ENCODE peak calls at places on chromosomes 11 and 22, in eight cellular contexts. One of them, this sample, is unnamed.

GRCh38 chr22:44025171-44026065 is 1.3 kb downstream of the PARVB start:
- DNase-seq in HEK293T: no peak
- DNase-seq in stimulated activated CD4-positive, alpha-beta T cell treated with anti-CD3 and anti-CD28 coated beads, TNF-alpha, amount 100 ng/mL, for 1 hour: no peak
- DNase-seq in activated CD8-positive, alpha-beta memory T cell treated with anti-CD3 and anti-CD28 coated beads for 48 hours: no peak
- DNase-seq in NCI-H1417: no peak
- DNase-seq in kidney tubule cell: no peak
- DNase-seq in H7: peak; percentile 62
- DNase-seq in stimulated activated effector memory CD8-positive, alpha-beta T cell treated with anti-CD3 and anti-CD28 coated beads, Interleukin-12 subunit alpha, Interleukin-12 subunit beta, amount 100 ng/mL, for 72 hours: peak; percentile 53
- DNase-seq in this sample: peak; percentile 66

GRCh38 chr22:38766076-38766777 is 10.4 kb upstream of the SUN2 start:
- DNase-seq in HEK293T: peak; percentile 81
- DNase-seq in stimulated activated CD4-positive, alpha-beta T cell treated with anti-CD3 and anti-CD28 coated beads, TNF-alpha, amount 100 ng/mL, for 1 hour: no peak
- DNase-seq in activated CD8-positive, alpha-beta memory T cell treated with anti-CD3 and anti-CD28 coated beads for 48 hours: no peak
- DNase-seq in NCI-H1417: no peak
- DNase-seq in kidney tubule cell: peak; percentile 86
- DNase-seq in H7: peak; percentile 96
- DNase-seq in stimulated activated effector memory CD8-positive, alpha-beta T cell treated with anti-CD3 and anti-CD28 coated beads, Interleukin-12 subunit alpha, Interleukin-12 subunit beta, amount 100 ng/mL, for 72 hours: no peak
- DNase-seq in this sample: peak; percentile 76

GRCh38 chr22:20395181-20395896 is 1.4 kb downstream of the ZNF74 start:
- DNase-seq in HEK293T: no peak
- DNase-seq in stimulated activated CD4-positive, alpha-beta T cell treated with anti-CD3 and anti-CD28 coated beads, TNF-alpha, amount 100 ng/mL, for 1 hour: no peak
- DNase-seq in activated CD8-positive, alpha-beta memory T cell treated with anti-CD3 and anti-CD28 coated beads for 48 hours: no peak
- DNase-seq in NCI-H1417: no peak
- DNase-seq in kidney tubule cell: no peak
- DNase-seq in H7: no peak
- DNase-seq in stimulated activated effector memory CD8-positive, alpha-beta T cell treated with anti-CD3 and anti-CD28 coated beads, Interleukin-12 subunit alpha, Interleukin-12 subunit beta, amount 100 ng/mL, for 72 hours: no peak
- DNase-seq in this sample: no peak

GRCh38 chr22:50544078-50544745 is 1.5 kb upstream of the KLHDC7B start:
- DNase-seq in HEK293T: peak; percentile 91
- DNase-seq in stimulated activated CD4-positive, alpha-beta T cell treated with anti-CD3 and anti-CD28 coated beads, TNF-alpha, amount 100 ng/mL, for 1 hour: peak; percentile 65
- DNase-seq in activated CD8-positive, alpha-beta memory T cell treated with anti-CD3 and anti-CD28 coated beads for 48 hours: no peak
- DNase-seq in NCI-H1417: peak; percentile 20
- DNase-seq in kidney tubule cell: peak; percentile 83
- DNase-seq in H7: peak; percentile 99
- DNase-seq in stimulated activated effector memory CD8-positive, alpha-beta T cell treated with anti-CD3 and anti-CD28 coated beads, Interleukin-12 subunit alpha, Interleukin-12 subunit beta, amount 100 ng/mL, for 72 hours: peak; percentile 89
- DNase-seq in this sample: peak; percentile 92

GRCh38 chr11:15683528-15683927 is 568.8 kb downstream of the INSC start:
- DNase-seq in HEK293T: no peak
- DNase-seq in stimulated activated CD4-positive, alpha-beta T cell treated with anti-CD3 and anti-CD28 coated beads, TNF-alpha, amount 100 ng/mL, for 1 hour: no peak
- DNase-seq in activated CD8-positive, alpha-beta memory T cell treated with anti-CD3 and anti-CD28 coated beads for 48 hours: no peak
- DNase-seq in NCI-H1417: no peak
- DNase-seq in kidney tubule cell: no peak
- DNase-seq in H7: no peak
- DNase-seq in stimulated activated effector memory CD8-positive, alpha-beta T cell treated with anti-CD3 and anti-CD28 coated beads, Interleukin-12 subunit alpha, Interleukin-12 subunit beta, amount 100 ng/mL, for 72 hours: no peak
- DNase-seq in this sample: no peak

GRCh38 chr22:24981656-24982055 is 29.1 kb downstream of the KIAA1671 start:
- DNase-seq in HEK293T: no peak
- DNase-seq in stimulated activated CD4-positive, alpha-beta T cell treated with anti-CD3 and anti-CD28 coated beads, TNF-alpha, amount 100 ng/mL, for 1 hour: no peak
- DNase-seq in activated CD8-positive, alpha-beta memory T cell treated with anti-CD3 and anti-CD28 coated beads for 48 hours: no peak
- DNase-seq in NCI-H1417: no peak
- DNase-seq in kidney tubule cell: no peak
- DNase-seq in H7: no peak
- DNase-seq in stimulated activated effector memory CD8-positive, alpha-beta T cell treated with anti-CD3 and anti-CD28 coated beads, Interleukin-12 subunit alpha, Interleukin-12 subunit beta, amount 100 ng/mL, for 72 hours: no peak
- DNase-seq in this sample: no peak

GRCh38 chr11:15929371-15929801 is 427.0 kb downstream of the SOX6 start:
- DNase-seq in HEK293T: no peak
- DNase-seq in stimulated activated CD4-positive, alpha-beta T cell treated with anti-CD3 and anti-CD28 coated beads, TNF-alpha, amount 100 ng/mL, for 1 hour: no peak
- DNase-seq in activated CD8-positive, alpha-beta memory T cell treated with anti-CD3 and anti-CD28 coated beads for 48 hours: no peak
- DNase-seq in NCI-H1417: no peak
- DNase-seq in kidney tubule cell: no peak
- DNase-seq in H7: no peak
- DNase-seq in stimulated activated effector memory CD8-positive, alpha-beta T cell treated with anti-CD3 and anti-CD28 coated beads, Interleukin-12 subunit alpha, Interleukin-12 subunit beta, amount 100 ng/mL, for 72 hours: no peak
- DNase-seq in this sample: no peak

GRCh38 chr22:37462426-37462825 is 23.8 kb downstream of the MFNG start:
- DNase-seq in HEK293T: no peak
- DNase-seq in stimulated activated CD4-positive, alpha-beta T cell treated with anti-CD3 and anti-CD28 coated beads, TNF-alpha, amount 100 ng/mL, for 1 hour: no peak
- DNase-seq in activated CD8-positive, alpha-beta memory T cell treated with anti-CD3 and anti-CD28 coated beads for 48 hours: no peak
- DNase-seq in NCI-H1417: no peak
- DNase-seq in kidney tubule cell: no peak
- DNase-seq in H7: no peak
- DNase-seq in stimulated activated effector memory CD8-positive, alpha-beta T cell treated with anti-CD3 and anti-CD28 coated beads, Interleukin-12 subunit alpha, Interleukin-12 subunit beta, amount 100 ng/mL, for 72 hours: no peak
- DNase-seq in this sample: no peak

GRCh38 chr22:42188808-42189447 is 58.3 kb upstream of the CYP2D6 start:
- DNase-seq in HEK293T: no peak
- DNase-seq in stimulated activated CD4-positive, alpha-beta T cell treated with anti-CD3 and anti-CD28 coated beads, TNF-alpha, amount 100 ng/mL, for 1 hour: no peak
- DNase-seq in activated CD8-positive, alpha-beta memory T cell treated with anti-CD3 and anti-CD28 coated beads for 48 hours: no peak
- DNase-seq in NCI-H1417: no peak
- DNase-seq in kidney tubule cell: peak; percentile 86
- DNase-seq in H7: no peak
- DNase-seq in stimulated activated effector memory CD8-positive, alpha-beta T cell treated with anti-CD3 and anti-CD28 coated beads, Interleukin-12 subunit alpha, Interleukin-12 subunit beta, amount 100 ng/mL, for 72 hours: no peak
- DNase-seq in this sample: no peak

GRCh38 chr11:59078435-59078834 is 7.7 kb upstream of the GLYATL1B start:
- DNase-seq in HEK293T: no peak
- DNase-seq in stimulated activated CD4-positive, alpha-beta T cell treated with anti-CD3 and anti-CD28 coated beads, TNF-alpha, amount 100 ng/mL, for 1 hour: no peak
- DNase-seq in activated CD8-positive, alpha-beta memory T cell treated with anti-CD3 and anti-CD28 coated beads for 48 hours: no peak
- DNase-seq in NCI-H1417: no peak
- DNase-seq in kidney tubule cell: no peak
- DNase-seq in H7: no peak
- DNase-seq in stimulated activated effector memory CD8-positive, alpha-beta T cell treated with anti-CD3 and anti-CD28 coated beads, Interleukin-12 subunit alpha, Interleukin-12 subunit beta, amount 100 ng/mL, for 72 hours: no peak
- DNase-seq in this sample: no peak

GRCh38 chr11:32893091-32893946 is 708 bp downstream of the QSER1 start:
- DNase-seq in HEK293T: peak; percentile 69
- DNase-seq in stimulated activated CD4-positive, alpha-beta T cell treated with anti-CD3 and anti-CD28 coated beads, TNF-alpha, amount 100 ng/mL, for 1 hour: no peak
- DNase-seq in activated CD8-positive, alpha-beta memory T cell treated with anti-CD3 and anti-CD28 coated beads for 48 hours: peak; percentile 27
- DNase-seq in NCI-H1417: peak; percentile 77
- DNase-seq in kidney tubule cell: peak; percentile 52
- DNase-seq in H7: peak; percentile 86
- DNase-seq in stimulated activated effector memory CD8-positive, alpha-beta T cell treated with anti-CD3 and anti-CD28 coated beads, Interleukin-12 subunit alpha, Interleukin-12 subunit beta, amount 100 ng/mL, for 72 hours: peak; percentile 81
- DNase-seq in this sample: peak; percentile 71

GRCh38 chr11:120828847-120829246 is 195.1 kb upstream of the TBCEL start:
- DNase-seq in HEK293T: no peak
- DNase-seq in stimulated activated CD4-positive, alpha-beta T cell treated with anti-CD3 and anti-CD28 coated beads, TNF-alpha, amount 100 ng/mL, for 1 hour: no peak
- DNase-seq in activated CD8-positive, alpha-beta memory T cell treated with anti-CD3 and anti-CD28 coated beads for 48 hours: no peak
- DNase-seq in NCI-H1417: no peak
- DNase-seq in kidney tubule cell: peak; percentile 25
- DNase-seq in H7: peak; percentile 37
- DNase-seq in stimulated activated effector memory CD8-positive, alpha-beta T cell treated with anti-CD3 and anti-CD28 coated beads, Interleukin-12 subunit alpha, Interleukin-12 subunit beta, amount 100 ng/mL, for 72 hours: no peak
- DNase-seq in this sample: no peak

GRCh38 chr22:38177926-38178604 is 3.6 kb downstream of the PLA2G6 start:
- DNase-seq in HEK293T: peak; percentile 39
- DNase-seq in stimulated activated CD4-positive, alpha-beta T cell treated with anti-CD3 and anti-CD28 coated beads, TNF-alpha, amount 100 ng/mL, for 1 hour: no peak
- DNase-seq in activated CD8-positive, alpha-beta memory T cell treated with anti-CD3 and anti-CD28 coated beads for 48 hours: no peak
- DNase-seq in NCI-H1417: no peak
- DNase-seq in kidney tubule cell: peak; percentile 89
- DNase-seq in H7: no peak
- DNase-seq in stimulated activated effector memory CD8-positive, alpha-beta T cell treated with anti-CD3 and anti-CD28 coated beads, Interleukin-12 subunit alpha, Interleukin-12 subunit beta, amount 100 ng/mL, for 72 hours: no peak
- DNase-seq in this sample: peak; percentile 62

GRCh38 chr11:117717485-117718314 is 79.3 kb downstream of the DSCAML1 start:
- DNase-seq in HEK293T: no peak
- DNase-seq in stimulated activated CD4-positive, alpha-beta T cell treated with anti-CD3 and anti-CD28 coated beads, TNF-alpha, amount 100 ng/mL, for 1 hour: no peak
- DNase-seq in activated CD8-positive, alpha-beta memory T cell treated with anti-CD3 and anti-CD28 coated beads for 48 hours: no peak
- DNase-seq in NCI-H1417: peak; percentile 80
- DNase-seq in kidney tubule cell: peak; percentile 89
- DNase-seq in H7: peak; percentile 76
- DNase-seq in stimulated activated effector memory CD8-positive, alpha-beta T cell treated with anti-CD3 and anti-CD28 coated beads, Interleukin-12 subunit alpha, Interleukin-12 subunit beta, amount 100 ng/mL, for 72 hours: no peak
- DNase-seq in this sample: peak; percentile 58